ENCODE peak calls at places on chromosomes 12 and 14, in four cellular contexts. X is epithelial cell of esophagus, H is omental fat pad, K is A549. S is an unnamed sample.

GRCh38 chr14:73457050-73457934 is 1.1 kb downstream of the NUMB start:
- DNase-seq in X (peak), H (peak), K (no peak), S (no peak)

GRCh38 chr12:131861261-131862083 is 33.0 kb upstream of the ULK1 start:
- DNase-seq in X (no peak), H (no peak), K (no peak), S (no peak)

GRCh38 chr14:56059054-56059453 is 59.2 kb upstream of the PELI2 start:
- DNase-seq in X (no peak), H (no peak), K (no peak), S (no peak)

GRCh38 chr12:2813573-2814185 is 1.2 kb downstream of the ITFG2 start:
- DNase-seq in X (peak), H (no peak), K (peak), S (peak)

GRCh38 chr14:23356036-23356435 is 3.3 kb upstream of the SLC22A17 start:
- DNase-seq in X (no peak), H (no peak), K (no peak), S (no peak)

GRCh38 chr12:31749024-31749704 is 20.3 kb upstream of the AMN1 start:
- DNase-seq in X (peak), H (peak), K (peak), S (no peak)

GRCh38 chr12:59808317-59808910 is 212.6 kb downstream of the SLC16A7 start:
- DNase-seq in X (peak), H (no peak), K (peak), S (no peak)

GRCh38 chr14:45253754-45254300 is 825 bp upstream of the MIS18BP1 start:
- DNase-seq in X (peak), H (no peak), K (peak), S (peak)

GRCh38 chr12:30106204-30106603 is 322.5 kb upstream of the TMTC1 start:
- DNase-seq in X (no peak), H (no peak), K (no peak), S (no peak)

GRCh38 chr12:113048716-113049127 is 7.8 kb upstream of the DTX1 start:
- DNase-seq in X (peak), H (no peak), K (peak), S (peak)

GRCh38 chr14:88492272-88493089 is 62.3 kb downstream of the PTPN21 start:
- DNase-seq in X (peak), H (peak), K (peak), S (peak)

GRCh38 chr14:72471346-72471745 is 422.6 kb downstream of the DPF3 start:
- DNase-seq in X (no peak), H (no peak), K (no peak), S (no peak)

GRCh38 chr12:2364566-2365165 is 311.9 kb downstream of the CACNA1C start:
- DNase-seq in X (peak), H (no peak), K (no peak), S (no peak)

GRCh38 chr12:79300199-79300568 is 390.6 kb downstream of the PAWR start:
- DNase-seq in X (peak), H (no peak), K (peak), S (no peak)

GRCh38 chr14:70871863-70872677 is 35.2 kb upstream of the PCNX1 start:
- DNase-seq in X (no peak), H (no peak), K (no peak), S (no peak)

GRCh38 chr12:23885396-23885795 is 64.1 kb downstream of the SOX5 start:
- DNase-seq in X (no peak), H (no peak), K (no peak), S (no peak)

GRCh38 chr12:48824112-48824511 is 5.8 kb downstream of the CACNB3 start:
- DNase-seq in X (peak), H (no peak), K (no peak), S (no peak)

GRCh38 chr14:56474419-56475022 is 105.1 kb upstream of the TMEM260 start:
- DNase-seq in X (peak), H (no peak), K (peak), S (no peak)

GRCh38 chr14:55641954-55642353 is 61.9 kb downstream of the KTN1 start:
- DNase-seq in X (no peak), H (no peak), K (no peak), S (no peak)

GRCh38 chr14:55604900-55605418 is 25.0 kb downstream of the KTN1 start:
- DNase-seq in X (no peak), H (no peak), K (no peak), S (no peak)

GRCh38 chr14:104973215-104974145 is 4.7 kb downstream of the AHNAK2 start:
- DNase-seq in X (peak), H (no peak), K (peak), S (peak)

GRCh38 chr12:42343721-42344120 is 17.8 kb downstream of the PPHLN1 start:
- DNase-seq in X (no peak), H (no peak), K (no peak), S (no peak)

GRCh38 chr12:76962099-76962498 is 83.3 kb upstream of the CSRP2 start:
- DNase-seq in X (peak), H (no peak), K (no peak), S (no peak)

GRCh38 chr12:24750263-24750662 is 198.6 kb downstream of the BCAT1 start:
- DNase-seq in X (no peak), H (no peak), K (no peak), S (no peak)

GRCh38 chr12:93180566-93180965 is 197.2 kb upstream of the NUDT4 start:
- DNase-seq in X (no peak), H (no peak), K (no peak), S (no peak)

GRCh38 chr12:96985515-96986362 is 78.7 kb downstream of the NEDD1 start:
- DNase-seq in X (peak), H (no peak), K (peak), S (peak)
- TF ChIP-seq CTCF in X (peak), H (no peak), K (peak), S (no peak)

GRCh38 chr14:58501214-58501816 is 73.8 kb downstream of the KIAA0586 start:
- DNase-seq in X (peak), H (no peak), K (peak), S (no peak)
- TF ChIP-seq CTCF in X (peak), H (no peak), K (peak), S (peak)

GRCh38 chr12:129190827-129191226 is 337.5 kb downstream of the GLT1D1 start:
- DNase-seq in X (no peak), H (no peak), K (no peak), S (no peak)

GRCh38 chr12:129185855-129186254 is 332.6 kb downstream of the GLT1D1 start:
- DNase-seq in X (no peak), H (no peak), K (no peak), S (no peak)

GRCh38 chr12:129184066-129184695 is 330.9 kb downstream of the GLT1D1 start:
- DNase-seq in X (no peak), H (no peak), K (no peak), S (no peak)

GRCh38 chr12:129186952-129187351 is 333.7 kb downstream of the GLT1D1 start:
- DNase-seq in X (no peak), H (no peak), K (peak), S (no peak)
- TF ChIP-seq CTCF in X (no peak), H (no peak), K (no peak), S (no peak)

GRCh38 chr14:35404496-35405303 is at the start of gene NFKBIA:
- DNase-seq in X (peak), H (peak), K (peak), S (peak)
- TF ChIP-seq CTCF in X (peak), H (no peak), K (peak), S (no peak)

DNA sequence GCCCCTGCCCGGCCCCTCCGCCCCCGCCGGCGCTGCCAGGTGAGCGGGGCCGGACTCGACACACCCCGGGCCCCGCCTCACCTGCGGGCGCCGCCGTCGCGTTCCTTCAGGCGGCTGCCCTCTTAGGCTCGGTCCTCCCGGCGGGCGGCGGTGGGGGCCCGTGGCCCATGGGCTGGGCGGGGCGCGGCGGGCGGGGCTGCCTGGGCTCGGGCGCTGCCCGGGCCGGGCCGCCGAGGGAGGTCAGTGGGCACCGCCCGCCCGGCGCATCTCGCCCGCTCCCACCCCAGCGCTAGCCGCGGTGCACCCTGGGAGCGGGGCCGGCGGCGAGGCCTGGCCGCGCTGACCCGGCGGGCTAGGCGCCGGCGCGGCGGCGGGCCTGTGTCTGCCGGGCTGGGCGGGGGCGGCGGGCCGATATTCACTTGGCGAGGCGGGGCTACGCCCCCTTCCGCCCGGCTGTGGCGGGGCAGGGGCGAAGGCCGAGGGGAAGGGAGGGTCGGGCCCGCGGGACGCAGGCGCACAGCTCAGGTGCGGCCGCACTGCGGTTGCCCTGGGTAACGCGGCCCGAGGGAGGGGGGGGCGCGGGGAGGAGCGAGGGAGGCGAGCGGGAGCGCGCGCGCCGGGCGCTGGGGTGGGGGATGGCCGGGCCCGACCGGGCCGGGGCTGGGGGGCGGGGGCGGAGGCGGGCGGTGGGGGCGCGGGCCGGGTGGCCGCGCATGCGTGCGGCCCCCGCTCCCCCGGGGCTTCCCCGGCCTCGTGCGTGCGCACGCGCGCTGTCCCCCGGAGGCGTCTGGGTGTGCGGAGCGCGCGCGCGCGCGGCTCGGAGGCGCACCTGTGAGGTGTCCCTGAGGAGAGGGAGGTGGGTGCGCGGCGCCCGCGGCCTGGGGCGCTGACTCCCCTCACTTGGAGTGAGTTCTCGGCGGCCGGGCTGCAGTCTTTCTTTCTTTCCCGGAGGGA is at the start of the genes CCDC92 and ZNF664:
- DNase-seq in X (peak), H (peak), K (peak), S (peak)
- TF ChIP-seq CTCF in X (no peak), H (no peak), K (peak), S (no peak)

GRCh38 chr12:65986047-65986446 is 144.5 kb downstream of the LLPH start:
- DNase-seq in X (no peak), H (no peak), K (no peak), S (no peak)
- TF ChIP-seq CTCF in X (peak), H (no peak), K (peak), S (no peak)

DNA sequence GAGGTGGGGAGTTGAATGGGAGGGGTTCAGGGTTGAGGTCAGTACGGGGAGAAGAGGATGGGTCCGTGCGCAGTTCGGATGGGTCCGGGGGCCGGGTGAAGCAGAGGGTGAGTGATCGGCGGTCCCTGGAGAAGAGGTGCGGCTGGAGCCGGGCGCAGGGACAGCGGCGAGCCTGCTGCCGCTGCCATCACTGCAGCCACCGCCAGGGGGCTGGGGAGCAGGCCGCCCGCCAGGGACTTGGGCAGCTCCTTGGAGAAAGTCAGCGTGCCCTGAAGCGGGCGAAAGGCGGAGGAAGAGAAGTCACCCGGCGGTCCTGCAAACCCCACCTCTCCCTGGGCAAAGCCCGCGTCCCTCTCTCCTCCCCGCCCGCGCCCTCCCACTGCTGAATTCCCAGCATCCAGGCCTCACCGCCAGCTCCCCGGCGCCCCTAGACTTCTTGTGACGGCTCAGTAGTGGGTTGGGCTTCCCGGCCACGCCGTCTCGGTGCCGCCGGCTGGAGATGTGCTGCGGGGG is 6.0 kb upstream of the GPR84 start:
- DNase-seq in X (peak), H (no peak), K (peak), S (peak)
- TF ChIP-seq CTCF in X (peak), H (peak), K (peak), S (peak)

GRCh38 chr12:117402363-117402762 is 40.9 kb upstream of the NOS1 start:
- DNase-seq in X (no peak), H (no peak), K (no peak), S (no peak)
- TF ChIP-seq CTCF in X (no peak), H (no peak), K (no peak), S (no peak)

DNA sequence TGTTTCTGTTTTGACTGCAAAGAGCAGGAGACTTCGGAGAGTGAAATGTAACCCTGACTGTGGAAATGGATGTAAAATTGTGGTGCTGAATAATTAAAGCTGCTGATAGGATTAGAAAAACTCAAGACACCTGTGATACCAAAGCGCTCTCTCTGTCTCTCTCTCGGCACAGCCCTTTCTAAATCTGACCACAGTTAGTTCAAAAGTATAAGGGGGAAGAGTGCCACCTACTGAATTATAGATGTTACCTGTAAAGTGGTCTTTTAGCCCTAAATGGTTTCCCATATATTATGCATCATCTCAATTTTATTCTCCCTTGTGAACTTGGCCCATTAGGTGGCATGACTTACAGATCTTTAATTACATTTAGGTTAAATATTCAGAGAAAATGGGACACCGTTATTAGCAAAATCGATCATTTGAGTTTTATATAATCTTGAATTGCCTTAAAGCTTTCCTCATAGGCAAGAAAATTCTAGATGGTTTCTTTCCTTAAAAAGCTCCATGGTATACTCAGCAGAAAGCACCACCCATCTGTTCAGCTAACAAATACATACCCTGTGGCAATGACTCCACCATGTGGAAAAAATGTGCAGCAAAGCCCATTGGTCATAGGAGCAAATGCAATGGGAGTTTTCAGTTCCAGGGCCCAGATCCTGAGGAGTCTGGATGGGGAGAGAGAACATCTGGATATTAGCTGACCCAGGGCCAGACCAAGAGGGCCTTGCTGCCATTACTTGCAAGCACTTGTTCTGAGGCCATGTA is 18.1 kb downstream of the RFC5 start:
- DNase-seq in X (peak), H (no peak), K (no peak), S (peak)
- TF ChIP-seq CTCF in X (peak), H (no peak), K (peak), S (peak)